ENCODE peak calls at places on chromosomes 2 and 18, in seven cellular contexts. One of them, this sample, is unnamed.

GRCh38 chr2:218002103-218002502 is 692 bp downstream of the TNS1 start:
- DNase-seq in Peyer's patch: no peak
- DNase-seq in cardiac muscle cell: no peak
- DNase-seq in CD8-positive, alpha-beta T cell: no peak
- DNase-seq in BE2C: no peak
- DNase-seq in left ventricle myocardium inferior: no peak
- DNase-seq in PC-9: no peak
- DNase-seq in this sample: no peak

GRCh38 chr2:218849721-218850120 is 9.9 kb upstream of the WNT6 start:
- DNase-seq in Peyer's patch: no peak
- DNase-seq in cardiac muscle cell: no peak
- DNase-seq in CD8-positive, alpha-beta T cell: no peak
- DNase-seq in BE2C: no peak
- DNase-seq in left ventricle myocardium inferior: no peak
- DNase-seq in PC-9: peak; percentile 91
- DNase-seq in this sample: no peak

GRCh38 chr18:79572093-79572780 is 107.4 kb upstream of the CTDP1 start:
- DNase-seq in Peyer's patch: peak; percentile 42
- DNase-seq in cardiac muscle cell: no peak
- DNase-seq in CD8-positive, alpha-beta T cell: peak; percentile 1
- DNase-seq in BE2C: no peak
- DNase-seq in left ventricle myocardium inferior: no peak
- DNase-seq in PC-9: no peak
- DNase-seq in this sample: no peak

GRCh38 chr2:140585016-140585415 is 1545.8 kb downstream of the LRP1B start:
- DNase-seq in Peyer's patch: no peak
- DNase-seq in cardiac muscle cell: no peak
- DNase-seq in CD8-positive, alpha-beta T cell: no peak
- DNase-seq in BE2C: no peak
- DNase-seq in left ventricle myocardium inferior: no peak
- DNase-seq in PC-9: no peak
- DNase-seq in this sample: no peak

GRCh38 chr2:866009-866680 is 84.5 kb upstream of the SNTG2 start:
- DNase-seq in Peyer's patch: no peak
- DNase-seq in cardiac muscle cell: no peak
- DNase-seq in CD8-positive, alpha-beta T cell: no peak
- DNase-seq in BE2C: peak; percentile 34
- DNase-seq in left ventricle myocardium inferior: peak; percentile 46
- DNase-seq in PC-9: no peak
- DNase-seq in this sample: no peak

GRCh38 chr18:58762781-58763171 is 91.5 kb downstream of the MALT1 start:
- DNase-seq in Peyer's patch: no peak
- DNase-seq in cardiac muscle cell: no peak
- DNase-seq in CD8-positive, alpha-beta T cell: no peak
- DNase-seq in BE2C: no peak
- DNase-seq in left ventricle myocardium inferior: no peak
- DNase-seq in PC-9: no peak
- DNase-seq in this sample: no peak

GRCh38 chr2:29066989-29067605 is 7.2 kb downstream of the PCARE start:
- DNase-seq in Peyer's patch: no peak
- DNase-seq in cardiac muscle cell: no peak
- DNase-seq in CD8-positive, alpha-beta T cell: no peak
- DNase-seq in BE2C: no peak
- DNase-seq in left ventricle myocardium inferior: no peak
- DNase-seq in PC-9: peak; percentile 16
- DNase-seq in this sample: no peak

GRCh38 chr18:26963292-26963691 is 97.8 kb upstream of the AQP4 start:
- DNase-seq in Peyer's patch: no peak
- DNase-seq in cardiac muscle cell: peak; percentile 28
- DNase-seq in CD8-positive, alpha-beta T cell: no peak
- DNase-seq in BE2C: no peak
- DNase-seq in left ventricle myocardium inferior: no peak
- DNase-seq in PC-9: no peak
- DNase-seq in this sample: no peak

GRCh38 chr2:174120346-174120745 is 128.0 kb downstream of the OLA1 start:
- DNase-seq in Peyer's patch: no peak
- DNase-seq in cardiac muscle cell: no peak
- DNase-seq in CD8-positive, alpha-beta T cell: no peak
- DNase-seq in BE2C: no peak
- DNase-seq in left ventricle myocardium inferior: no peak
- DNase-seq in PC-9: peak; percentile 86
- DNase-seq in this sample: peak; percentile 34

GRCh38 chr2:182367401-182367800 is 59.4 kb downstream of the PDE1A start:
- DNase-seq in Peyer's patch: no peak
- DNase-seq in cardiac muscle cell: no peak
- DNase-seq in CD8-positive, alpha-beta T cell: no peak
- DNase-seq in BE2C: no peak
- DNase-seq in left ventricle myocardium inferior: no peak
- DNase-seq in PC-9: no peak
- DNase-seq in this sample: no peak

GRCh38 chr2:112779598-112779997 is 4.7 kb downstream of the IL1A start:
- DNase-seq in Peyer's patch: no peak
- DNase-seq in cardiac muscle cell: no peak
- DNase-seq in CD8-positive, alpha-beta T cell: no peak
- DNase-seq in BE2C: no peak
- DNase-seq in left ventricle myocardium inferior: no peak
- DNase-seq in PC-9: no peak
- DNase-seq in this sample: no peak

GRCh38 chr2:132632000-132632649 is 37.9 kb downstream of the LYPD1 start:
- DNase-seq in Peyer's patch: no peak
- DNase-seq in cardiac muscle cell: no peak
- DNase-seq in CD8-positive, alpha-beta T cell: no peak
- DNase-seq in BE2C: no peak
- DNase-seq in left ventricle myocardium inferior: no peak
- DNase-seq in PC-9: no peak
- DNase-seq in this sample: peak; percentile 12

GRCh38 chr2:17318013-17318412 is 200.2 kb downstream of the RAD51AP2 start:
- DNase-seq in Peyer's patch: no peak
- DNase-seq in cardiac muscle cell: no peak
- DNase-seq in CD8-positive, alpha-beta T cell: no peak
- DNase-seq in BE2C: no peak
- DNase-seq in left ventricle myocardium inferior: no peak
- DNase-seq in PC-9: no peak
- DNase-seq in this sample: peak; percentile 70

GRCh38 chr18:74446178-74446577 is 10.9 kb downstream of the DIPK1C start:
- DNase-seq in Peyer's patch: no peak
- DNase-seq in cardiac muscle cell: no peak
- DNase-seq in CD8-positive, alpha-beta T cell: no peak
- DNase-seq in BE2C: no peak
- DNase-seq in left ventricle myocardium inferior: no peak
- DNase-seq in PC-9: no peak
- DNase-seq in this sample: no peak

GRCh38 chr2:226159875-226160479 is 639.6 kb downstream of the IRS1 start:
- DNase-seq in Peyer's patch: no peak
- DNase-seq in cardiac muscle cell: peak; percentile 16
- DNase-seq in CD8-positive, alpha-beta T cell: no peak
- DNase-seq in BE2C: no peak
- DNase-seq in left ventricle myocardium inferior: no peak
- DNase-seq in PC-9: no peak
- DNase-seq in this sample: no peak

GRCh38 chr2:168538534-168538933 is 82.5 kb downstream of the CERS6 start:
- DNase-seq in Peyer's patch: no peak
- DNase-seq in cardiac muscle cell: no peak
- DNase-seq in CD8-positive, alpha-beta T cell: no peak
- DNase-seq in BE2C: no peak
- DNase-seq in left ventricle myocardium inferior: no peak
- DNase-seq in PC-9: no peak
- DNase-seq in this sample: no peak

GRCh38 chr2:32235315-32235714 is 29.4 kb downstream of the NLRC4 start:
- DNase-seq in Peyer's patch: no peak
- DNase-seq in cardiac muscle cell: no peak
- DNase-seq in CD8-positive, alpha-beta T cell: no peak
- DNase-seq in BE2C: no peak
- DNase-seq in left ventricle myocardium inferior: no peak
- DNase-seq in PC-9: no peak
- DNase-seq in this sample: no peak

GRCh38 chr2:222362336-222362735 is 62.0 kb upstream of the SGPP2 start:
- DNase-seq in Peyer's patch: no peak
- DNase-seq in cardiac muscle cell: no peak
- DNase-seq in CD8-positive, alpha-beta T cell: no peak
- DNase-seq in BE2C: no peak
- DNase-seq in left ventricle myocardium inferior: no peak
- DNase-seq in PC-9: no peak
- DNase-seq in this sample: no peak

GRCh38 chr18:41320090-41320489 is 634.9 kb upstream of the PIK3C3 start:
- DNase-seq in Peyer's patch: no peak
- DNase-seq in cardiac muscle cell: no peak
- DNase-seq in CD8-positive, alpha-beta T cell: no peak
- DNase-seq in BE2C: no peak
- DNase-seq in left ventricle myocardium inferior: no peak
- DNase-seq in PC-9: no peak
- DNase-seq in this sample: no peak

GRCh38 chr2:165435611-165436010 is 33.9 kb upstream of the CSRNP3 start:
- DNase-seq in Peyer's patch: no peak
- DNase-seq in cardiac muscle cell: no peak
- DNase-seq in CD8-positive, alpha-beta T cell: no peak
- DNase-seq in BE2C: no peak
- DNase-seq in left ventricle myocardium inferior: no peak
- DNase-seq in PC-9: no peak
- DNase-seq in this sample: no peak

GRCh38 chr2:18436408-18437077 is 123.9 kb downstream of the RDH14 start:
- DNase-seq in Peyer's patch: no peak
- DNase-seq in cardiac muscle cell: no peak
- DNase-seq in CD8-positive, alpha-beta T cell: no peak
- DNase-seq in BE2C: no peak
- DNase-seq in left ventricle myocardium inferior: no peak
- DNase-seq in PC-9: no peak
- DNase-seq in this sample: no peak

GRCh38 chr2:75153221-75153620 is 46.1 kb downstream of the TACR1 start:
- DNase-seq in Peyer's patch: no peak
- DNase-seq in cardiac muscle cell: no peak
- DNase-seq in CD8-positive, alpha-beta T cell: no peak
- DNase-seq in BE2C: no peak
- DNase-seq in left ventricle myocardium inferior: no peak
- DNase-seq in PC-9: peak; percentile 93
- DNase-seq in this sample: no peak

DNA sequence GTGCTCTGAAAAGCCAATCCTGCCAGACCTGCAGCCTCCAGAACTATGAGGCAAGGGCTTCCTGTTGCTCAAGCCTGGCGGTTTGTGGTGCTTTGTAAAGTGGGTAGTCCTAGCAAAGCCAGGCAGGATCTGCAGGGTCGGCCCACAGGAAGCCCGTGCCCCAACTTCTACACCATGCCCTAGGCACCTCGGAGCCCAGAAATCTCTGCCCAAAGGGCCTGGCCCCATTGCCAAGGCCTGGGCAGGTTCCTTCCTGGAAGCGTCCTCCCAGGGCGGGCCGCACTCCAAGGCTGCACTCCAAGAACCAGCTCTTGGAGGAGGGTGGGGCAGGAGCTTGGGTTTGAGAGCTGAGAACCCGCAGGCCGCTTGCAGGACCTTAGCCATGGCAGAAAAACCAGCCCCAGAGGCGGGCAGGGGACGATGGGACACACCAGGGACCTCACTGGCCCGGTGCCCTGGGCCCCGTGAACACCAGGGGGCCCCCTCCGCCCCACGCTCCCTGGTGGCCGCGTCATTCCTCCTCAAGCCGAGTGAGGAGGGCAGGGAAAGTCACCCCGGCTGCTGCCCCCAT is 37.2 kb upstream of the ID2 start:
- DNase-seq in Peyer's patch: no peak
- DNase-seq in cardiac muscle cell: no peak
- DNase-seq in CD8-positive, alpha-beta T cell: no peak
- DNase-seq in BE2C: no peak
- DNase-seq in left ventricle myocardium inferior: peak; percentile 38
- DNase-seq in PC-9: no peak
- DNase-seq in this sample: no peak
- H3K4me3 ChIP-seq in Peyer's patch: no peak overlapping the region
- H3K4me3 ChIP-seq in cardiac muscle cell: no peak overlapping the region
- H3K4me3 ChIP-seq in CD8-positive, alpha-beta T cell: no peak overlapping the region
- H3K4me3 ChIP-seq in BE2C: no peak overlapping the region
- H3K4me3 ChIP-seq in left ventricle myocardium inferior: peak overlapping the region; percentile 23
- H3K4me3 ChIP-seq in PC-9: no peak overlapping the region
- H3K4me3 ChIP-seq in this sample: no peak overlapping the region

GRCh38 chr2:20600756-20601325 is 50.1 kb downstream of the HS1BP3 start:
- DNase-seq in Peyer's patch: no peak
- DNase-seq in cardiac muscle cell: no peak
- DNase-seq in CD8-positive, alpha-beta T cell: no peak
- DNase-seq in BE2C: no peak
- DNase-seq in left ventricle myocardium inferior: no peak
- DNase-seq in PC-9: no peak
- DNase-seq in this sample: peak; percentile 57
- TF ChIP-seq CTCF in Peyer's patch: no peak
- TF ChIP-seq CTCF in cardiac muscle cell: peak; percentile 41
- TF ChIP-seq CTCF in CD8-positive, alpha-beta T cell: no peak
- TF ChIP-seq CTCF in BE2C: peak; percentile 52
- TF ChIP-seq CTCF in left ventricle myocardium inferior: peak; percentile 66
- TF ChIP-seq CTCF in PC-9: peak; percentile 72
- TF ChIP-seq CTCF in this sample: peak; percentile 44

DNA sequence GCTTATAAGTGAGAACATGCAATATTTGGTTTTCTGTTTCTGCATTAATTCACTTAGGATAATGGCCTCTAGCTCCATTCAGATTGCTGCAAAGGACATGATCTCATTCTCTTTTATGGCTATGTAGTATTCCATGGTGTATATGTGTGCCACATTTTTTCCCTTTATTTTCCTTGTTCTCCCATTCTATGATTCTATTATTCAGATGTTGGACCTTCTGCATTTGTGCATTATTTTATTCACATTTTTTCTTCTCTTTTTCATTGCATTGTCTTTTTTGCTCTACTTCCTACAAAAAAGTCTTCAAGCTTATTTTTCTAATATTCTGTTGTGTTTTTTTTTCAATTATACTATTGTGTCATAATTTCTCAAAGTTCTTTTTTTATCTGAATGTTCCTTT is 11.1 kb upstream of the ANTXR1 start:
- DNase-seq in Peyer's patch: no peak
- DNase-seq in cardiac muscle cell: no peak
- DNase-seq in CD8-positive, alpha-beta T cell: no peak
- DNase-seq in BE2C: no peak
- DNase-seq in left ventricle myocardium inferior: no peak
- DNase-seq in PC-9: no peak
- DNase-seq in this sample: no peak
- H3K4me3 ChIP-seq in Peyer's patch: no peak overlapping the region
- H3K4me3 ChIP-seq in cardiac muscle cell: no peak overlapping the region
- H3K4me3 ChIP-seq in CD8-positive, alpha-beta T cell: no peak overlapping the region
- H3K4me3 ChIP-seq in BE2C: no peak overlapping the region
- H3K4me3 ChIP-seq in left ventricle myocardium inferior: no peak overlapping the region
- H3K4me3 ChIP-seq in PC-9: no peak overlapping the region
- H3K4me3 ChIP-seq in this sample: no peak overlapping the region

DNA sequence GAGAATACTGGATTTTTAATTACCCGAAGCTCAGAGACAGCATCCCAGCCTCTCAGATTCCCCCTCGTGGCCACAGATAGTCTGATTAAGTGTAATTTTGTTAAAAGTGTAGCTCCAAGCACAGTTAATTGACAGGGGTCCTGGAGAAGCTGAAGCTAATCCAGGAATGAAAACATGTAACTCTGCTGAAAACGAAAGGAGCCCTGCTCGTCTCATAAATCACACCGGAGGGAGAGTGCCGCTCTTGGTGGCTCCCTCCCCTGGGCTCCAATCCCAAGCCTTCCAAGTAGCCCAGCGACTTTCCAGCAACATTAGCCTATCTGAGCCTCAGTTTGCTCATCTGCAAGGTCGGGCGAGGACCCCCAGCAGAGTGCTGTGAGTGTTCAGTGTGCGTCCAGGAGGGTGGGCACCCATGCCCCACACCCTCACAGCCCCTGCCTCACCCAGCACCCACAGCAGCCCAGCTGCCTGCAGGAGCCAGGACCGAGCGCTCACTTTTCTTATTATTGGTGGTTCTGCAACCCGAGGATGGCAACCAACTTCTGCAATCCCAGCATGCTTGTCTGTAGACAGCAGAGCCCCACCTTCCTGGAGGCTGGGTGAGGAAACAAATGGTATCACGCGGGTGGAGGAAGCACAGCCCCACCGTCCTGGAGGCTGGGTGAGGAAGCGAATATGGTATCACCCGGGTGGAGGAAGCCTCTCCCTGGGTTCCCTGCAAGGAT is 220.8 kb upstream of the RAB6C start:
- DNase-seq in Peyer's patch: no peak
- DNase-seq in cardiac muscle cell: no peak
- DNase-seq in CD8-positive, alpha-beta T cell: no peak
- DNase-seq in BE2C: no peak
- DNase-seq in left ventricle myocardium inferior: peak; percentile 38
- DNase-seq in PC-9: no peak
- DNase-seq in this sample: no peak
- TF ChIP-seq CTCF in Peyer's patch: no peak
- TF ChIP-seq CTCF in cardiac muscle cell: no peak
- TF ChIP-seq CTCF in CD8-positive, alpha-beta T cell: no peak
- TF ChIP-seq CTCF in BE2C: no peak
- TF ChIP-seq CTCF in left ventricle myocardium inferior: no peak
- TF ChIP-seq CTCF in PC-9: no peak
- TF ChIP-seq CTCF in this sample: no peak